ENCODE peak calls at places on chromosomes 16 and 17, in four cellular contexts. V is lung; W is stimulated activated CD8-positive, alpha-beta memory T cell treated with anti-CD3 and anti-CD28 coated beads, Interleukin-7, amount 100 ng/mL, for 24 hours; P is stimulated activated naive CD8-positive, alpha-beta T cell treated with anti-CD3 and anti-CD28 coated beads, Interleukin-15, amount 100 ng/mL, for 72 hours. A is an unnamed sample.

GRCh38 chr16:89695875-89696597 is 5.5 kb downstream of the SPATA2L start:
- DNase-seq in V (no peak), W (no peak), P (no peak), A (no peak)

GRCh38 chr16:370443-370842 is at the start of gene MRPL28:
- DNase-seq in V (peak), W (peak), P (peak), A (peak)

GRCh38 chr16:67729636-67730248 is 10.6 kb upstream of the GFOD2 start:
- DNase-seq in V (no peak), W (no peak), P (no peak), A (no peak)

GRCh38 chr17:72838068-72838467 is 254.4 kb downstream of the SLC39A11 start:
- DNase-seq in V (no peak), W (no peak), P (no peak), A (no peak)

GRCh38 chr16:11992008-11992584 is 15.6 kb downstream of the SNX29 start:
- DNase-seq in V (no peak), W (no peak), P (no peak), A (no peak)

GRCh38 chr17:20896153-20896649 is 146.6 kb downstream of the USP22 start:
- DNase-seq in V (peak), W (no peak), P (no peak), A (no peak)

GRCh38 chr17:76414334-76415295 is 30.2 kb downstream of the SPHK1 start:
- DNase-seq in V (no peak), W (no peak), P (no peak), A (peak)

GRCh38 chr16:57987441-57988177 is 12.9 kb downstream of the ZNF319 start:
- DNase-seq in V (no peak), W (no peak), P (no peak), A (no peak)

GRCh38 chr17:61349350-61349749 is 50.3 kb upstream of the TBX2 start:
- DNase-seq in V (no peak), W (no peak), P (no peak), A (no peak)

GRCh38 chr16:75089486-75090202 is 26.9 kb downstream of the LDHD start:
- DNase-seq in V (no peak), W (no peak), P (no peak), A (no peak)

GRCh38 chr16:64012166-64012565 is 1109.7 kb downstream of the CDH11 start:
- DNase-seq in V (no peak), W (no peak), P (no peak), A (no peak)

GRCh38 chr17:62562656-62563055 is 64.8 kb upstream of the MRC2 start:
- DNase-seq in V (no peak), W (no peak), P (no peak), A (no peak)

GRCh38 chr16:8476824-8477223 is 113.5 kb downstream of the TMEM114 start:
- DNase-seq in V (no peak), W (no peak), P (no peak), A (no peak)

GRCh38 chr16:56265184-56265583 is 73.9 kb downstream of the GNAO1 start:
- DNase-seq in V (no peak), W (no peak), P (no peak), A (no peak)

GRCh38 chr17:19727466-19728113 is 11.2 kb upstream of the SLC47A2 start:
- DNase-seq in V (no peak), W (no peak), P (no peak), A (peak)

GRCh38 chr16:57383276-57384247 is 11.3 kb downstream of the CX3CL1 start:
- DNase-seq in V (no peak), W (no peak), P (no peak), A (no peak)

GRCh38 chr17:40651939-40652338 is 4.3 kb upstream of the SMARCE1 start:
- DNase-seq in V (no peak), W (no peak), P (no peak), A (no peak)

GRCh38 chr16:89506791-89507191 is 1.4 kb upstream of the SPG7 start:
- DNase-seq in V (no peak), W (no peak), P (peak), A (no peak)

GRCh38 chr17:76196675-76197074 is 43.6 kb downstream of the RNF157 start:
- DNase-seq in V (peak), W (no peak), P (no peak), A (peak)

GRCh38 chr17:14203392-14203791 is 33.3 kb downstream of the CDRT15 start:
- DNase-seq in V (no peak), W (no peak), P (no peak), A (no peak)

GRCh38 chr17:81277421-81277820 is 17.7 kb downstream of the SLC38A10 start:
- DNase-seq in V (peak), W (no peak), P (no peak), A (no peak)

GRCh38 chr17:32772453-32773025 is 104.4 kb downstream of the MYO1D start:
- DNase-seq in V (no peak), W (no peak), P (no peak), A (no peak)

GRCh38 chr17:20114466-20114865 is 105.3 kb downstream of the SPECC1 start:
- DNase-seq in V (no peak), W (no peak), P (no peak), A (no peak)

GRCh38 chr17:7852919-7853692 is 1.8 kb upstream of the TMEM88 start:
- DNase-seq in V (no peak), W (no peak), P (no peak), A (no peak)

GRCh38 chr17:19672009-19672837 is 23.7 kb downstream of the ALDH3A2 start:
- DNase-seq in V (peak), W (no peak), P (no peak), A (peak)

GRCh38 chr16:73163238-73163795 is 115.4 kb upstream of the ZFHX3 start:
- DNase-seq in V (no peak), W (no peak), P (no peak), A (no peak)

GRCh38 chr16:79715088-79715487 is 114.6 kb upstream of the MAF start:
- DNase-seq in V (no peak), W (no peak), P (no peak), A (no peak)

GRCh38 chr16:4116328-4117249 is at the start of gene ADCY9:
- DNase-seq in V (peak), W (peak), P (peak), A (no peak)

GRCh38 chr17:16215965-16216316 is 607 bp upstream of the NCOR1 start:
- DNase-seq in V (peak), W (peak), P (no peak), A (no peak)

GRCh38 chr17:52178013-52178412 is 19.5 kb upstream of the CA10 start:
- DNase-seq in V (no peak), W (no peak), P (no peak), A (no peak)

GRCh38 chr17:17913695-17914332 is 58.4 kb downstream of the TOM1L2 start:
- DNase-seq in V (peak), W (no peak), P (no peak), A (peak)

GRCh38 chr17:66317629-66318028 is 15.2 kb downstream of the PRKCA start:
- DNase-seq in V (no peak), W (no peak), P (no peak), A (no peak)

GRCh38 chr17:77935121-77935571 is 23.4 kb upstream of the TNRC6C start:
- DNase-seq in V (no peak), W (no peak), P (no peak), A (no peak)

GRCh38 chr17:17682293-17682736 is 1.1 kb downstream of the RAI1 start:
- DNase-seq in V (no peak), W (peak), P (peak), A (no peak)

GRCh38 chr16:49026566-49026965 is 255.1 kb downstream of the CBLN1 start:
- DNase-seq in V (no peak), W (no peak), P (no peak), A (no peak)